ENCODE peak calls at places on chromosome 11, in nine cellular contexts. One of them, this sample, is unnamed. For H3K36me3, the result is how much of the 10 kb centered on the place peaks cover.

GRCh38 chr11:129530154-129530895 is 154.7 kb downstream of the BARX2 start:
- DNase-seq in brain microvascular endothelial cell: no peak
- DNase-seq in MM.1S: no peak
- DNase-seq in neural progenitor cell: peak
- DNase-seq in CD8-positive, alpha-beta T cell: no peak
- DNase-seq in mesendoderm: no peak
- DNase-seq in neuronal stem cell: no peak
- DNase-seq in DND-41: no peak
- DNase-seq in PC-3: no peak
- DNase-seq in this sample: no peak

GRCh38 chr11:78140392-78141077 is 1.1 kb upstream of the ALG8 start:
- DNase-seq in brain microvascular endothelial cell: no peak
- DNase-seq in MM.1S: peak
- DNase-seq in neural progenitor cell: no peak
- DNase-seq in CD8-positive, alpha-beta T cell: no peak
- DNase-seq in mesendoderm: no peak
- DNase-seq in neuronal stem cell: no peak
- DNase-seq in DND-41: peak
- DNase-seq in PC-3: no peak
- DNase-seq in this sample: no peak

GRCh38 chr11:69414773-69415187 is 66.7 kb upstream of the LINC01488 start:
- DNase-seq in brain microvascular endothelial cell: no peak
- DNase-seq in MM.1S: no peak
- DNase-seq in neural progenitor cell: no peak
- DNase-seq in CD8-positive, alpha-beta T cell: no peak
- DNase-seq in mesendoderm: no peak
- DNase-seq in neuronal stem cell: no peak
- DNase-seq in DND-41: no peak
- DNase-seq in PC-3: no peak
- DNase-seq in this sample: no peak

GRCh38 chr11:73236879-73237278 is 18.8 kb downstream of the P2RY2 start:
- DNase-seq in brain microvascular endothelial cell: no peak
- DNase-seq in MM.1S: peak
- DNase-seq in neural progenitor cell: peak
- DNase-seq in CD8-positive, alpha-beta T cell: no peak
- DNase-seq in mesendoderm: peak
- DNase-seq in neuronal stem cell: peak
- DNase-seq in DND-41: peak
- DNase-seq in PC-3: peak
- DNase-seq in this sample: peak

GRCh38 chr11:27396259-27396839 is 33.3 kb upstream of the CCDC34 start:
- DNase-seq in brain microvascular endothelial cell: no peak
- DNase-seq in MM.1S: no peak
- DNase-seq in neural progenitor cell: no peak
- DNase-seq in CD8-positive, alpha-beta T cell: no peak
- DNase-seq in mesendoderm: no peak
- DNase-seq in neuronal stem cell: no peak
- DNase-seq in DND-41: no peak
- DNase-seq in PC-3: no peak
- DNase-seq in this sample: no peak

GRCh38 chr11:35144103-35144741 is 5.3 kb downstream of the CD44 start:
- DNase-seq in brain microvascular endothelial cell: peak
- DNase-seq in MM.1S: peak
- DNase-seq in neural progenitor cell: no peak
- DNase-seq in CD8-positive, alpha-beta T cell: peak
- DNase-seq in mesendoderm: no peak
- DNase-seq in neuronal stem cell: no peak
- DNase-seq in DND-41: peak
- DNase-seq in PC-3: peak
- DNase-seq in this sample: peak

GRCh38 chr11:43712676-43713075 is 32.1 kb downstream of the HSD17B12 start:
- DNase-seq in brain microvascular endothelial cell: no peak
- DNase-seq in MM.1S: no peak
- DNase-seq in neural progenitor cell: no peak
- DNase-seq in CD8-positive, alpha-beta T cell: no peak
- DNase-seq in mesendoderm: no peak
- DNase-seq in neuronal stem cell: no peak
- DNase-seq in DND-41: no peak
- DNase-seq in PC-3: peak
- DNase-seq in this sample: no peak

GRCh38 chr11:86784247-86784681 is 16.1 kb upstream of the PRSS23 start:
- DNase-seq in brain microvascular endothelial cell: no peak
- DNase-seq in MM.1S: no peak
- DNase-seq in neural progenitor cell: no peak
- DNase-seq in CD8-positive, alpha-beta T cell: no peak
- DNase-seq in mesendoderm: no peak
- DNase-seq in neuronal stem cell: no peak
- DNase-seq in DND-41: no peak
- DNase-seq in PC-3: peak
- DNase-seq in this sample: no peak

GRCh38 chr11:4991066-4991465 is 3.6 kb upstream of the OR51L1 start:
- DNase-seq in brain microvascular endothelial cell: peak
- DNase-seq in MM.1S: peak
- DNase-seq in neural progenitor cell: peak
- DNase-seq in CD8-positive, alpha-beta T cell: no peak
- DNase-seq in mesendoderm: peak
- DNase-seq in neuronal stem cell: no peak
- DNase-seq in DND-41: no peak
- DNase-seq in PC-3: peak
- DNase-seq in this sample: no peak

GRCh38 chr11:103584021-103584420 is 452.4 kb upstream of the DDI1 start:
- DNase-seq in brain microvascular endothelial cell: no peak
- DNase-seq in MM.1S: no peak
- DNase-seq in neural progenitor cell: peak
- DNase-seq in CD8-positive, alpha-beta T cell: no peak
- DNase-seq in mesendoderm: peak
- DNase-seq in neuronal stem cell: no peak
- DNase-seq in DND-41: no peak
- DNase-seq in PC-3: no peak
- DNase-seq in this sample: no peak

GRCh38 chr11:134971381-134971780 is 559.3 kb upstream of the B3GAT1 start:
- DNase-seq in brain microvascular endothelial cell: no peak
- DNase-seq in MM.1S: no peak
- DNase-seq in neural progenitor cell: no peak
- DNase-seq in CD8-positive, alpha-beta T cell: no peak
- DNase-seq in mesendoderm: no peak
- DNase-seq in neuronal stem cell: no peak
- DNase-seq in DND-41: no peak
- DNase-seq in PC-3: no peak
- DNase-seq in this sample: no peak

GRCh38 chr11:70073188-70073817 is 4.8 kb upstream of the ANO1 start:
- DNase-seq in brain microvascular endothelial cell: no peak
- DNase-seq in MM.1S: no peak
- DNase-seq in neural progenitor cell: peak
- DNase-seq in CD8-positive, alpha-beta T cell: no peak
- DNase-seq in mesendoderm: no peak
- DNase-seq in neuronal stem cell: no peak
- DNase-seq in DND-41: no peak
- DNase-seq in PC-3: no peak
- DNase-seq in this sample: no peak

GRCh38 chr11:124865902-124866851 is 945 bp downstream of the ROBO3 start:
- DNase-seq in brain microvascular endothelial cell: no peak
- DNase-seq in MM.1S: peak
- DNase-seq in neural progenitor cell: peak
- DNase-seq in CD8-positive, alpha-beta T cell: peak
- DNase-seq in mesendoderm: peak
- DNase-seq in neuronal stem cell: no peak
- DNase-seq in DND-41: no peak
- DNase-seq in PC-3: peak
- DNase-seq in this sample: peak

DNA sequence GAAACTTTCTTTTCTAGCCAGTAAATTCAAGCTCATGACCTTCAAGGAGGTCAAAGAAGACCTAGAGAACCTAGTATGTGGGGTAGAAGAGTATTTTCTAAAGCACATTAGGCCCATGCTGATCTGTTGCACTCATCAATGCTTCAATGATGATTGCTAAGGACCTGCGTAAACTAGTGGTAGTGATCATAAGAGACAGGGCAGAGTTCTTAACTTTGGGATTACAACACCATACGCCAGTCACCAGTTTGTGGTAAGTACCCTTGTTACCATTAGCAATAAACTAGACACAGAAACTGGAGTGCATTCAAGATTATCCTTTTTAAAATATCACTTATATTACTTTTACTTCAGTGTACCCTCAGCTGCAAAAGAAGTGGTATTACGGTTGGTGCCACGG is 490.3 kb downstream of the BUD13 start:
- DNase-seq in brain microvascular endothelial cell: no peak
- DNase-seq in MM.1S: no peak
- DNase-seq in neural progenitor cell: no peak
- DNase-seq in CD8-positive, alpha-beta T cell: no peak
- DNase-seq in mesendoderm: no peak
- DNase-seq in neuronal stem cell: no peak
- DNase-seq in DND-41: no peak
- DNase-seq in PC-3: no peak
- DNase-seq in this sample: no peak
- H3K36me3 ChIP-seq in brain microvascular endothelial cell: under half
- H3K36me3 ChIP-seq in MM.1S: under half
- H3K36me3 ChIP-seq in neural progenitor cell: under half
- H3K36me3 ChIP-seq in CD8-positive, alpha-beta T cell: under half
- H3K36me3 ChIP-seq in mesendoderm: under half
- H3K36me3 ChIP-seq in neuronal stem cell: under half
- H3K36me3 ChIP-seq in DND-41: under half
- H3K36me3 ChIP-seq in PC-3: under half
- H3K36me3 ChIP-seq in this sample: under half

GRCh38 chr11:66593650-66594049 is 665 bp downstream of the CCS start:
- DNase-seq in brain microvascular endothelial cell: no peak
- DNase-seq in MM.1S: no peak
- DNase-seq in neural progenitor cell: no peak
- DNase-seq in CD8-positive, alpha-beta T cell: no peak
- DNase-seq in mesendoderm: no peak
- DNase-seq in neuronal stem cell: no peak
- DNase-seq in DND-41: no peak
- DNase-seq in PC-3: no peak
- DNase-seq in this sample: no peak
- H3K27ac ChIP-seq in brain microvascular endothelial cell: no peak
- H3K27ac ChIP-seq in MM.1S: no peak
- H3K27ac ChIP-seq in neural progenitor cell: no peak
- H3K27ac ChIP-seq in CD8-positive, alpha-beta T cell: peak
- H3K27ac ChIP-seq in mesendoderm: no peak
- H3K27ac ChIP-seq in neuronal stem cell: no peak
- H3K27ac ChIP-seq in DND-41: peak
- H3K27ac ChIP-seq in PC-3: no peak
- H3K27ac ChIP-seq in this sample: peak

DNA sequence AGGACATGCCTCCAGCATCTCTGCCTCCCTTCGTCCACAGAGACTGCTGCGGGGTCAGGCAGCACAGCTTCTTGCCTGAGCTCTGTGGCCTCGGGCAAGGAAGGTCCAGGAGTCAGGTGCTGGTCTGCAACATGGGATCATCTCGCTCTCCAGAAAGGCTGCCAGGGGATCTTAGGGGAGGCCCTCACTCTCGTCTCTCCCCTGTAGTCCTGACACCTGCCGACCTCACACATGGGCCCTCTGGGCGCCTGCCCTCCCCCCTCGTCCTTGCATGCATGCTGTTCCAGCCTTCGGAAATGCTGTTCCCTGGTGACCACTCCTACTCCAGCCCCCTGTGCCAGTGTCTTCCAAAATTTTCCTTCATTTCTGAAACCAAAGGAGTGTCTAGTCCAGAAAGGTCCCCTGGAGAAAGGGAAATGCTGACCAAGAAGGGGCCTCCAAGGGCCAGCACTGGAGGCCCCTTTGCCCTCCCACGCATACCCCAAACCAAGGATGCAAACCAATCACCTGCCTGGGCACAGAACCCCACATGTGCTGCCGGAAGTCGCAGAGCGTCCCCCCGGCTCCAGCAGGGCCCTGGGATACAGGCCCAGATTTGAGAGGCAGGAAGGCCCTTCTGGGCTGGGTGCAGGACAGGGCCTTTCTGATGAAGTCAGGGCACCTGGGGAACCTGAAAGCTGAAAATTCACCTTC is 41.0 kb downstream of the IGF2 start:
- DNase-seq in brain microvascular endothelial cell: no peak
- DNase-seq in MM.1S: no peak
- DNase-seq in neural progenitor cell: no peak
- DNase-seq in CD8-positive, alpha-beta T cell: no peak
- DNase-seq in mesendoderm: no peak
- DNase-seq in neuronal stem cell: no peak
- DNase-seq in DND-41: no peak
- DNase-seq in PC-3: no peak
- DNase-seq in this sample: no peak
- H3K4me3 ChIP-seq in brain microvascular endothelial cell: no peak
- H3K4me3 ChIP-seq in MM.1S: no peak
- H3K4me3 ChIP-seq in neural progenitor cell: no peak
- H3K4me3 ChIP-seq in CD8-positive, alpha-beta T cell: no peak
- H3K4me3 ChIP-seq in mesendoderm: no peak
- H3K4me3 ChIP-seq in neuronal stem cell: no peak
- H3K4me3 ChIP-seq in DND-41: no peak
- H3K4me3 ChIP-seq in PC-3: no peak
- H3K4me3 ChIP-seq in this sample: no peak

GRCh38 chr11:9735236-9735635 is 71.4 kb downstream of the SWAP70 start:
- DNase-seq in brain microvascular endothelial cell: no peak
- DNase-seq in MM.1S: no peak
- DNase-seq in neural progenitor cell: no peak
- DNase-seq in CD8-positive, alpha-beta T cell: no peak
- DNase-seq in mesendoderm: no peak
- DNase-seq in neuronal stem cell: no peak
- DNase-seq in DND-41: no peak
- DNase-seq in PC-3: no peak
- DNase-seq in this sample: no peak

GRCh38 chr11:9732453-9732852 is 68.6 kb downstream of the SWAP70 start:
- DNase-seq in brain microvascular endothelial cell: no peak
- DNase-seq in MM.1S: no peak
- DNase-seq in neural progenitor cell: peak
- DNase-seq in CD8-positive, alpha-beta T cell: no peak
- DNase-seq in mesendoderm: no peak
- DNase-seq in neuronal stem cell: no peak
- DNase-seq in DND-41: no peak
- DNase-seq in PC-3: no peak
- DNase-seq in this sample: no peak

GRCh38 chr11:9733212-9733611 is 69.3 kb downstream of the SWAP70 start:
- DNase-seq in brain microvascular endothelial cell: no peak
- DNase-seq in MM.1S: no peak
- DNase-seq in neural progenitor cell: no peak
- DNase-seq in CD8-positive, alpha-beta T cell: no peak
- DNase-seq in mesendoderm: no peak
- DNase-seq in neuronal stem cell: no peak
- DNase-seq in DND-41: no peak
- DNase-seq in PC-3: no peak
- DNase-seq in this sample: no peak

GRCh38 chr11:9728058-9728457 is 64.2 kb downstream of the SWAP70 start:
- DNase-seq in brain microvascular endothelial cell: no peak
- DNase-seq in MM.1S: no peak
- DNase-seq in neural progenitor cell: no peak
- DNase-seq in CD8-positive, alpha-beta T cell: no peak
- DNase-seq in mesendoderm: no peak
- DNase-seq in neuronal stem cell: no peak
- DNase-seq in DND-41: no peak
- DNase-seq in PC-3: no peak
- DNase-seq in this sample: no peak

DNA sequence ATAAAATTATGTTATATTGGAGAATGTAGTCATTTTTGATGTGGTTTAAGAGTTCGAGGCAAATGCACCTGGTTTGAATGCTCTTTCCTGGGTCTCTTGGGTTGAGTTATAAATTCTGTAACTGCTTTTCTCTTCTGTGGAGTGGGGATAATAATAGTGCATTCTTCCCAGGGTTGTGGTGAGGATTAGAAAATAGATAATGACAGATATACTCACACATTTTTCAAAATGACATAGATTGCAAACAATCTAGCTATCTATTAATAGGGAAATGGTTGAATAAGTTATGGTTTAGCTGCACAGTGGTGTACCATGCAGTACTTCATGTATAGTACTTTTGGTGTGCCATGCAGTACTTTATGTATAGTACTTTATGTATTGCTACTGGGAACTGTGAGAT is 67.4 kb downstream of the SWAP70 start:
- DNase-seq in brain microvascular endothelial cell: no peak
- DNase-seq in MM.1S: no peak
- DNase-seq in neural progenitor cell: no peak
- DNase-seq in CD8-positive, alpha-beta T cell: no peak
- DNase-seq in mesendoderm: no peak
- DNase-seq in neuronal stem cell: no peak
- DNase-seq in DND-41: no peak
- DNase-seq in PC-3: no peak
- DNase-seq in this sample: no peak
- H3K36me3 ChIP-seq in brain microvascular endothelial cell: under half
- H3K36me3 ChIP-seq in MM.1S: under half
- H3K36me3 ChIP-seq in neural progenitor cell: under half
- H3K36me3 ChIP-seq in CD8-positive, alpha-beta T cell: under half
- H3K36me3 ChIP-seq in mesendoderm: under half
- H3K36me3 ChIP-seq in neuronal stem cell: under half
- H3K36me3 ChIP-seq in DND-41: under half
- H3K36me3 ChIP-seq in PC-3: under half
- H3K36me3 ChIP-seq in this sample: under half

This sample was measured in CD4-positive, CD25-positive, alpha-beta regulatory T cell.